ENCODE peak calls at places on chromosome 15, in four cellular contexts. H is HL-60, N is transverse colon, V is spleen. L is an unnamed sample.

GRCh38 chr15:84833447-84833846 is 16.3 kb downstream of the ALPK3 start:
- DNase-seq in H (no peak), N (no peak), V (no peak), L (no peak)

GRCh38 chr15:58458076-58458475 is 26.3 kb downstream of the LIPC start:
- DNase-seq in H (peak), N (no peak), V (no peak), L (no peak)

GRCh38 chr15:68252925-68253534 is 23.5 kb upstream of the CLN6 start:
- DNase-seq in H (peak), N (peak), V (no peak), L (no peak)

GRCh38 chr15:98713585-98714001 is 65.3 kb downstream of the IGF1R start:
- DNase-seq in H (no peak), N (peak), V (no peak), L (no peak)

GRCh38 chr15:68630836-68631235 is 52.0 kb downstream of the CORO2B start:
- DNase-seq in H (no peak), N (no peak), V (peak), L (no peak)

GRCh38 chr15:71275098-71275497 is 159.8 kb downstream of the THSD4 start:
- DNase-seq in H (no peak), N (no peak), V (no peak), L (no peak)

GRCh38 chr15:72784233-72784876 is 797 bp upstream of the ADPGK start:
- DNase-seq in H (peak), N (no peak), V (no peak), L (no peak)

GRCh38 chr15:64854041-64854440 is 12.3 kb downstream of the PLEKHO2 start:
- DNase-seq in H (no peak), N (no peak), V (no peak), L (peak)

GRCh38 chr15:34275154-34275553 is 50.3 kb downstream of the EMC4 start:
- DNase-seq in H (no peak), N (no peak), V (no peak), L (no peak)

GRCh38 chr15:101053261-101053660 is 134.1 kb downstream of the LRRK1 start:
- DNase-seq in H (no peak), N (no peak), V (peak), L (peak)

GRCh38 chr15:31442203-31443090 is 115.8 kb downstream of the KLF13 start:
- DNase-seq in H (no peak), N (no peak), V (no peak), L (no peak)

GRCh38 chr15:42504631-42505030 is 9.2 kb downstream of the SNAP23 start:
- DNase-seq in H (no peak), N (no peak), V (no peak), L (no peak)

GRCh38 chr15:33048255-33048654 is 146.3 kb downstream of the FMN1 start:
- DNase-seq in H (no peak), N (no peak), V (no peak), L (no peak)

GRCh38 chr15:95864467-95864886 is 466.0 kb upstream of the NR2F2 start:
- DNase-seq in H (no peak), N (peak), V (no peak), L (peak)

GRCh38 chr15:61227269-61228024 is 1.7 kb downstream of the RORA start:
- DNase-seq in H (no peak), N (no peak), V (no peak), L (peak)

GRCh38 chr15:79881254-79881653 is 15.6 kb downstream of the MTHFS start:
- DNase-seq in H (no peak), N (no peak), V (no peak), L (no peak)

GRCh38 chr15:88518903-88519302 is 27.6 kb downstream of the DET1 start:
- DNase-seq in H (no peak), N (no peak), V (no peak), L (no peak)

GRCh38 chr15:52496776-52497470 is 31.8 kb downstream of the MYO5A start:
- DNase-seq in H (peak), N (no peak), V (no peak), L (no peak)

GRCh38 chr15:43775411-43775965 is 1.3 kb downstream of the ELL3 start:
- DNase-seq in H (no peak), N (peak), V (no peak), L (no peak)

DNA sequence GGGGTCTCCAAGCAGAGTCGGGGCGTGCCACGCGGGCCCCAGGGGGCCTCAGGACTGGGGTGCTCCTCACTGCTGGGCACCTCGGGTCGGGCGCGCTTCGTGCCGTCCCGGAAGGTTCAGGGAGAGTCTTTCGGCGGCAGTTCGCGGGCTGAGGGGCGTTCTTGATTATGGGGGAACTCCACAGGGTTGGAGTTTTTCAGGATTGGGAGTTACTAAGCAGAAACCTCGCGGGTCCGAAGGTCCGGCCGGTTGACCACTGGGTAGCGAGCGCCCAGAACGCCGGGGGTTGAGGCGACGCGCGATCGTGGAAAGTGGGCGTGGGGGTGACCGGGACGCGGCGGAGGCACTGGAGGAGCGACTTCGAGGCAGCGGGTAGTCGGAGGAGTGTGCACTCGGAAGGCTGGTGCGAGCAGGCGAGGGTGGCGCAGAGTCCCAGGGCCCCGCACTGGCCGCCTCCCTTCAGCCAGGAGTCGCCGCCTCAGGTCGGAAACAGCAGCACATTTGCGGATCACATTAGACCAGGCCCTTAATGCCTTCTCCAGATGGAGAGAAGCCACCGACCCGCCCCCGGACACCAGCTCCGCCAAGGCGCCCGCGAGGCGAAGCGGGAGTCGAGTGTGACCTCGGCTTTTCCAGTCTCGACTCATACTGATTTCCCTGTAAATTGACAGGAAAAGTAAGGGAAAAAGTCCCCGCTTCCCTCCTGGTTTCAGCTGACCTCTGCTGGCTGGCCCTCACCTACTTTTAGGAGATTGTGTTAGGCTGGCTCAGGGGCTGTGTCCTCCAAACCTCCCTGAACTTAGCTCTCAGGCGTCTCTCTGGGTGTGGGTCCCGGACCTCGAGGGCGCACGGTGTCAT is 685 bp downstream of the ADAMTSL3 start:
- DNase-seq in H (no peak), N (no peak), V (no peak), L (peak)
- TF ChIP-seq CTCF in H (no peak), N (no peak), V (no peak), L (no peak)

GRCh38 chr15:67179411-67179995 is 75.0 kb downstream of the AAGAB start:
- DNase-seq in H (no peak), N (no peak), V (no peak), L (no peak)
- H3K27ac ChIP-seq in H (no peak), N (no peak), V (no peak), L (no peak)

GRCh38 chr15:89613031-89613430 is 37.8 kb downstream of the TICRR start:
- DNase-seq in H (no peak), N (no peak), V (no peak), L (no peak)

GRCh38 chr15:89615135-89615534 is 39.9 kb downstream of the TICRR start:
- DNase-seq in H (no peak), N (no peak), V (no peak), L (no peak)

GRCh38 chr15:89611317-89611716 is 36.0 kb downstream of the TICRR start:
- DNase-seq in H (no peak), N (no peak), V (no peak), L (no peak)

GRCh38 chr15:89621547-89621946 is 33.7 kb downstream of the KIF7 start:
- DNase-seq in H (no peak), N (no peak), V (no peak), L (no peak)

DNA sequence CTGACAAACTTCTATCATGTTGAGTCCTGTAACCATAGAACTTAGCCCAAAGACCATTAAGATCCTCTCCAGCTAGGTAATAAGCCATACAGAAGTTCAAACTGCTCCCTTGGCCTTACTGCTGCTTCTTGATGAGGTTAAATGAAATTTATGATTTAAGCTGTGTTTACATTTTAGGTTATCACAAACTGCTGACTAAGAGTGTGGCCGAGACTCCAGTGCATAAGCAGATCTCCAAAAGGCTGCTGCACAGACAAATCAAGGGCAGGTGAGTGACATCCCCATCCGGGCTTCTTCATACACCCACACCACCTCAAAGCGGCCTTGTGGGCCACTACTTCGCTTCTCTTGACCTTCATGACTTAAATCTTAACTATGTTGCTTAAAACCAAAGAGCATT is 39.0 kb downstream of the KIF7 start:
- DNase-seq in H (no peak), N (no peak), V (no peak), L (no peak)
- TF ChIP-seq POLR2AphosphoS5 in H (no peak), N (no peak), V (no peak), L (no peak)

GRCh38 chr15:74409225-74409624 is 24.5 kb downstream of the SEMA7A start:
- DNase-seq in H (no peak), N (no peak), V (no peak), L (no peak)

GRCh38 chr15:74408815-74409214 is 24.9 kb downstream of the SEMA7A start:
- DNase-seq in H (no peak), N (no peak), V (no peak), L (no peak)

GRCh38 chr15:74406517-74406916 is 27.2 kb downstream of the SEMA7A start:
- DNase-seq in H (no peak), N (no peak), V (no peak), L (no peak)

GRCh38 chr15:74406992-74407705 is 26.6 kb downstream of the SEMA7A start:
- DNase-seq in H (no peak), N (no peak), V (no peak), L (no peak)

GRCh38 chr15:74408385-74408784 is 25.4 kb downstream of the SEMA7A start:
- DNase-seq in H (no peak), N (no peak), V (no peak), L (no peak)
- TF ChIP-seq CTCF in H (no peak), N (no peak), V (no peak), L (no peak)

DNA sequence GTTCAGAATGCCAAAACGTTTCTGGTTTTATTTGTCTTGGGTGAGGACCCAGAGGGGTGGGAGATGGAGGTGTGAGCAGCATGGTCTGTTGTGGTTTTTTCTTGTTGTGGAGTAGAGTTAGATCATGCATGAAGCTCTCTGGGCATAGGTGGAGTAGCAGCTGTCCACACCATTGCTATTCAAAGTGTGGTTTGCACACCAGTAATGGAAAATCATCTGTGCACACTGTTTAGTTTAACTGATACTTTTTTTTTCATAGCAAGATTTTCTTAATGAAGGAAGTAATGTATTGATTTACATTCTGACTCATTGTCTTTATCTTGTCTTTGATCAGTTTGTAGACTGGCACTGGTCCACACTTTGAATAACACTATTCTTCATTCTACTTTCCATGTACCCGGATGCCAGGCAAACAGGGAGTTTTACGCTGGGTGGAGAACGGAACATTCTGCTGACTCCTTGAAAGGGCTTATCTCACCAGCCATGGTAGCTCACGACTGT is 50.7 kb upstream of the CRTC3 start:
- DNase-seq in H (no peak), N (no peak), V (no peak), L (no peak)
- H3K27ac ChIP-seq in H (no peak), N (no peak), V (no peak), L (no peak)

GRCh38 chr15:74432271-74432967 is 1.3 kb downstream of the SEMA7A start:
- DNase-seq in H (no peak), N (no peak), V (no peak), L (no peak)

GRCh38 chr15:74431645-74432044 is 2.1 kb downstream of the SEMA7A start:
- DNase-seq in H (no peak), N (no peak), V (no peak), L (no peak)

GRCh38 chr15:74434260-74434915 is 630 bp upstream of the SEMA7A start:
- DNase-seq in H (no peak), N (no peak), V (no peak), L (no peak)

GRCh38 chr15:74432968-74433591 is 678 bp downstream of the SEMA7A start:
- DNase-seq in H (no peak), N (no peak), V (peak), L (no peak)

GRCh38 chr15:74433592-74434259 is at the start of gene SEMA7A:
- DNase-seq in H (peak), N (peak), V (peak), L (peak)
- TF ChIP-seq POLR2AphosphoS5 in H (peak), N (peak), V (peak), L (peak)

L was measured in sigmoid colon.